ENCODE peak calls at places on chromosomes 4 and X, in four cellular contexts. I is A549, O is PC-3, E is IMR-90. Z is an unnamed sample.

GRCh38 chr4:137514401-137515116 is 17.7 kb downstream of the PCDH18 start:
- DNase-seq in E (no peak), O (no peak), I (no peak), Z (peak)

GRCh38 chrX:81615979-81616378 is 414.1 kb downstream of the SH3BGRL start:
- DNase-seq in E (no peak), O (no peak), I (no peak), Z (no peak)

GRCh38 chr4:67983333-67983732 is 20.0 kb upstream of the TMPRSS11A start:
- DNase-seq in I (no peak), E (no peak), O (peak), Z (peak)

GRCh38 chr4:40858946-40859345 is 109.2 kb downstream of the NSUN7 start:
- DNase-seq in I (no peak), O (no peak), E (no peak), Z (no peak)

GRCh38 chr4:1109898-1110506 is 3.4 kb downstream of the RNF212 start:
- DNase-seq in O (no peak), I (peak), E (no peak), Z (peak)

GRCh38 chr4:21134994-21135393 is 434.7 kb downstream of the PACRGL start:
- DNase-seq in I (peak), E (no peak), O (peak), Z (peak)

GRCh38 chrX:112259375-112259774 is 176.8 kb upstream of the TRPC5 start:
- DNase-seq in E (no peak), O (no peak), I (no peak), Z (no peak)

GRCh38 chrX:13340182-13340791 is 20.4 kb upstream of the ATXN3L start:
- DNase-seq in O (no peak), I (no peak), E (peak), Z (peak)

GRCh38 chr4:20832821-20833220 is 132.6 kb downstream of the PACRGL start:
- DNase-seq in I (no peak), O (no peak), E (peak), Z (peak)

GRCh38 chr4:184064877-184065276 is 152.8 kb downstream of the ENPP6 start:
- DNase-seq in O (no peak), I (no peak), E (no peak), Z (no peak)

GRCh38 chrX:39905475-39905889 is 192.3 kb downstream of the BCOR start:
- DNase-seq in O (peak), I (no peak), E (peak), Z (no peak)

GRCh38 chr4:153207561-153207960 is 3.3 kb downstream of the TRIM2 start:
- DNase-seq in I (peak), E (peak), O (peak), Z (peak)

GRCh38 chr4:183136880-183137279 is 37.8 kb downstream of the WWC2 start:
- DNase-seq in I (no peak), E (peak), O (peak), Z (peak)

GRCh38 chr4:105184316-105184988 is 37.8 kb downstream of the TET2 start:
- DNase-seq in E (peak), O (no peak), I (no peak), Z (no peak)

GRCh38 chr4:154076921-154077320 is 288.0 kb upstream of the SFRP2 start:
- DNase-seq in O (peak), E (no peak), I (no peak), Z (peak)

GRCh38 chrX:54509401-54509800 is 13.4 kb upstream of the FGD1 start:
- DNase-seq in E (peak), I (no peak), O (no peak), Z (peak)

GRCh38 chr4:139144911-139145551 is 32.0 kb downstream of the ELF2 start:
- DNase-seq in E (no peak), O (no peak), I (no peak), Z (no peak)

GRCh38 chr4:74258949-74259348 is 49.3 kb upstream of the EPGN start:
- DNase-seq in I (no peak), O (peak), E (peak), Z (no peak)

GRCh38 chrX:39766085-39766726 is 331.6 kb downstream of the BCOR start:
- DNase-seq in I (no peak), E (no peak), O (no peak), Z (no peak)

GRCh38 chr4:37648084-37648817 is 37.9 kb downstream of the RELL1 start:
- DNase-seq in I (peak), O (peak), E (peak), Z (peak)

GRCh38 chr4:71258323-71258722 is 80.5 kb upstream of the SLC4A4 start:
- DNase-seq in E (no peak), I (no peak), O (no peak), Z (no peak)

GRCh38 chr4:37970702-37971101 is 10.5 kb downstream of the PTTG2 start:
- DNase-seq in E (peak), O (peak), I (peak), Z (peak)

GRCh38 chr4:8241895-8242696 is 27.5 kb upstream of the HTRA3 start:
- DNase-seq in I (peak), O (peak), E (peak), Z (peak)

GRCh38 chr4:75633846-75634245 is 3.5 kb upstream of the CDKL2 start:
- DNase-seq in I (no peak), E (peak), O (no peak), Z (peak)

GRCh38 chr4:80265571-80266266 is 745 bp upstream of the FGF5 start:
- DNase-seq in I (no peak), O (peak), E (peak), Z (peak)

GRCh38 chr4:80266267-80266901 is at the start of gene FGF5:
- DNase-seq in E (peak), I (no peak), O (peak), Z (peak)

GRCh38 chr4:80263541-80264351 is 2.7 kb upstream of the FGF5 start:
- DNase-seq in I (no peak), O (no peak), E (no peak), Z (no peak)

GRCh38 chr4:80264352-80264647 is 2.2 kb upstream of the FGF5 start:
- DNase-seq in O (no peak), E (no peak), I (no peak), Z (no peak)

DNA sequence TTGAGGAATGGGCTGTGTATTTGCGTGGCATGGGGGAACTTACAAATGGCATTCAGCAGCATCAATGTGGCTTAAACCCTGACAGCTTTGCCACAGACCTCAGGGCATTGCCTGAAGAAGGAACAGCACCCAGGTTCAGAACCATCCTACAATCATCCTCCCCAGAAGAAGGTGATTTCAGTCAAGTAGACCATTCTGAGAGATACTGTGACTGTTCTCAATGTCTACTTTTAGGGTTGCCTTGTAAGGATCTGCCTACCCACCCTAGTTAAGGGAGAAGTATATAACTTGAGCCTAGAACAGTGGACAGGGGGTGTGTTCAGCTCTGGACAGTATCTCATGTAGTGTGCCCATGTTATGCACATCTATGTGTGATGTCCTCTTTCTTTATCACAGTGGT is 1.6 kb upstream of the FGF5 start:
- DNase-seq in I (no peak), E (no peak), O (no peak), Z (no peak)
- H3K4me2 ChIP-seq in I (peak), E (peak), O (peak), Z (peak)

GRCh38 chrX:101657495-101657894 is 2.2 kb downstream of the ARMCX2 start:
- DNase-seq in E (no peak), I (no peak), O (no peak), Z (no peak)
- H3K4me2 ChIP-seq in E (no peak), I (no peak), O (no peak), Z (no peak)

GRCh38 chr4:24855741-24856140 is 57.1 kb downstream of the CCDC149 start:
- DNase-seq in I (no peak), O (no peak), E (no peak), Z (no peak)

GRCh38 chr4:24862073-24862751 is 50.6 kb downstream of the CCDC149 start:
- DNase-seq in I (no peak), O (no peak), E (no peak), Z (no peak)

GRCh38 chr4:24856586-24856985 is 56.3 kb downstream of the CCDC149 start:
- DNase-seq in O (no peak), E (peak), I (no peak), Z (peak)

GRCh38 chr4:24858550-24858949 is 54.3 kb downstream of the CCDC149 start:
- DNase-seq in E (no peak), O (no peak), I (no peak), Z (no peak)

GRCh38 chr4:24857996-24858395 is 54.8 kb downstream of the CCDC149 start:
- DNase-seq in I (no peak), O (no peak), E (peak), Z (peak)
- H3K4me2 ChIP-seq in I (no peak), O (no peak), E (peak), Z (peak)

DNA sequence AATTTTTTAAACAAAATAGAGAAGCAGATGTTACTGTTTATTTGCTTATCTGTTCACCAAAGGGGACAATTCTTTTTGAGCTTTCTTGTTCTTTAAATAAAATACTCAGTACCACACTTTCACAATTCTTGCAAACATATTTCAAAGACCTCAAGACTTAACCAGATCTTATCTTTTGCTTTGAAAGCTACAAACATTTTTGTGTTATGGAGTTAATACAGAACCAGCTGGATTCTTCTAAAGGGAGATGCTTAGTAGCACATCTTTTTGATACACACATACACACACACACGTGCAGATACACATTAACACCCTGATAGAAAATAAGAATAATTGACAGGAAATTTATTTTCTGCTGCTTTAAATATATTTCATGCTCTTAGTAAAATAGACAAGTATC is 379.1 kb downstream of the SH2D1A start:
- DNase-seq in I (no peak), O (no peak), E (no peak), Z (no peak)
- H3K4me2 ChIP-seq in I (no peak), O (no peak), E (no peak), Z (no peak)

GRCh38 chr4:102757681-102758080 is 3.1 kb downstream of the MANBA start:
- DNase-seq in O (no peak), E (no peak), I (no peak), Z (no peak)

GRCh38 chr4:102754044-102754443 is 6.7 kb downstream of the MANBA start:
- DNase-seq in O (peak), I (no peak), E (peak), Z (no peak)

DNA sequence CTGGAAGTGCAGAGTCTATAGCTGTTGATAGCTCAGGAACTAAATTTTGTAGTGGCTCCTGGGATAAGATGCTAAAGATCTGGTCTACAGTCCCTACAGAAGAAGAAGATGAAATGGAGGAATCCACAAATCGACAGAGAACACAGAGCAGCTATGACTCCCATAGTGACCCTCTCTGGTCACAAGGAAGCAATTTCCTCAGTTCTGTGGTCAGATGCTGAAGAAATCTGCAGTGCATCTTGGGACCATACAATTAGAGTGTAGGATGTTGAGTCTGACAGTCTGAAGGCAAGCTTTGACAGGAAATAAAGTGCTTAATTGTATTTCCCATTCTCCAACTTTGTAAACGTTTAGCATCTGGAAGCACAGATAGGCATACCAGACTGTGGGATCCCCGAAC is 8.8 kb downstream of the MANBA start:
- DNase-seq in O (no peak), I (no peak), E (no peak), Z (no peak)
- H3K4me2 ChIP-seq in O (no peak), I (no peak), E (no peak), Z (no peak)

DNA sequence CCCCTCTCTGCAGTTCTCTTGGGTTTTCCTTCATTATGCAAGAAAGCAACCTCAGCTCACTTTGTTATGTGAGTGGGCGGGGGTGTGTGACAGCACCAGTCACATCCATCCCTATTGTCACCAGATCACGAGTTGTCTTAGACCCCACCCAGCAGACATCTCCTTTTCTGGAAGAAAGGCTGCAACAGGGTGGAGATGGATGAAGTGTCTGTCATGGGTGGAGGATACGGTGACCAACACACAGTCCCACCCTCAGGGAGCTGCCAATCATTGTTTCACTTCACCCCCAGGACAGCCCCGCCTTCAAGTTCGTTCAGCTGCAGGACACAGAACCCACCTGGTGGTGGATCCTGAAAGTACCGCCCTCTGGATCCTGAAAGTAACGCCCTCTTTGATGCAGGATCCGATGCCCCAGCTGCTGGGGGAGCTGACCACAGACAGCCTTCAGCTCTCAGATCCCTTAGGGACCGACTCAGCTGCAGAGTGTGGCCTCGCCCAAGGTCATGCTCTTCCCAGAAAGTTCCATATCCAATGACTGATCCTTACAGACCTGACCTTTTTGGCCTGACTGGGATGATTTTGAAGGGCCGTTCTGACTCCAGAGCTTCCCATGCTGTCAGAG is 79.7 kb downstream of the SMIM20 start:
- DNase-seq in I (peak), O (peak), E (no peak), Z (peak)
- H3K4me2 ChIP-seq in I (no peak), O (no peak), E (no peak), Z (no peak)